ENCODE peak calls at places on chromosomes 12 and 14, in four cellular contexts. One of them, this sample, is unnamed.

GRCh38 chr14:53840444-53840843 is 116.2 kb downstream of the BMP4 start:
- DNase-seq in K562: no peak
- DNase-seq in A549: peak
- DNase-seq in GM12878: no peak
- DNase-seq in this sample: peak

GRCh38 chr12:51855586-51856428 is 7.3 kb upstream of the FIGNL2 start:
- DNase-seq in K562: no peak
- DNase-seq in A549: peak
- DNase-seq in GM12878: no peak
- DNase-seq in this sample: peak

GRCh38 chr12:48071808-48072207 is 34.1 kb downstream of the SENP1 start:
- DNase-seq in A549: no peak
- DNase-seq in GM12878: no peak
- DNase-seq in K562: no peak
- DNase-seq in this sample: no peak

GRCh38 chr14:47626151-47627035 is 49.0 kb downstream of the MDGA2 start:
- DNase-seq in GM12878: no peak
- DNase-seq in K562: no peak
- DNase-seq in A549: no peak
- DNase-seq in this sample: no peak

GRCh38 chr12:104435765-104436164 is 21.0 kb upstream of the CHST11 start:
- DNase-seq in A549: no peak
- DNase-seq in K562: no peak
- DNase-seq in GM12878: no peak
- DNase-seq in this sample: no peak

GRCh38 chr14:60563113-60563512 is 54.2 kb downstream of the SIX6 start:
- DNase-seq in A549: no peak
- DNase-seq in GM12878: no peak
- DNase-seq in K562: no peak
- DNase-seq in this sample: no peak

GRCh38 chr14:105398726-105399440 is 545 bp downstream of the TEX22 start:
- DNase-seq in GM12878: no peak
- DNase-seq in K562: peak
- DNase-seq in A549: no peak
- DNase-seq in this sample: peak

GRCh38 chr14:26984318-26985177 is 386.7 kb upstream of the NOVA1 start:
- DNase-seq in A549: no peak
- DNase-seq in K562: peak
- DNase-seq in GM12878: no peak
- DNase-seq in this sample: peak

GRCh38 chr14:52325126-52325525 is 11.0 kb downstream of the PTGER2 start:
- DNase-seq in GM12878: peak
- DNase-seq in K562: no peak
- DNase-seq in A549: no peak
- DNase-seq in this sample: no peak

GRCh38 chr12:27014859-27015729 is 910 bp upstream of the TM7SF3 start:
- DNase-seq in A549: no peak
- DNase-seq in K562: no peak
- DNase-seq in GM12878: no peak
- DNase-seq in this sample: no peak

GRCh38 chr12:28497889-28498411 is 307.7 kb downstream of the CCDC91 start:
- DNase-seq in GM12878: peak
- DNase-seq in K562: no peak
- DNase-seq in A549: no peak
- DNase-seq in this sample: no peak

GRCh38 chr14:51850651-51851050 is 9.8 kb upstream of the GNG2 start:
- DNase-seq in K562: no peak
- DNase-seq in GM12878: no peak
- DNase-seq in A549: no peak
- DNase-seq in this sample: no peak

GRCh38 chr12:124745891-124746570 is 117.6 kb downstream of the SCARB1 start:
- DNase-seq in K562: peak
- DNase-seq in GM12878: no peak
- DNase-seq in A549: peak
- DNase-seq in this sample: peak

GRCh38 chr14:74569826-74570591 is 42.0 kb downstream of the LTBP2 start:
- DNase-seq in A549: no peak
- DNase-seq in GM12878: no peak
- DNase-seq in K562: no peak
- DNase-seq in this sample: peak

GRCh38 chr14:91418387-91419043 is 895 bp upstream of the CCDC88C start:
- DNase-seq in GM12878: no peak
- DNase-seq in A549: peak
- DNase-seq in K562: peak
- DNase-seq in this sample: peak

GRCh38 chr12:33581613-33582122 is 142.0 kb upstream of the SYT10 start:
- DNase-seq in GM12878: no peak
- DNase-seq in A549: no peak
- DNase-seq in K562: no peak
- DNase-seq in this sample: no peak

GRCh38 chr14:49904270-49904669 is 11.4 kb downstream of the ARF6 start:
- DNase-seq in K562: no peak
- DNase-seq in GM12878: no peak
- DNase-seq in A549: no peak
- DNase-seq in this sample: no peak

GRCh38 chr12:70068743-70069142 is 174.5 kb upstream of the CNOT2 start:
- DNase-seq in A549: no peak
- DNase-seq in GM12878: no peak
- DNase-seq in K562: no peak
- DNase-seq in this sample: no peak

GRCh38 chr12:74889563-74890236 is 319.9 kb downstream of the KCNC2 start:
- DNase-seq in GM12878: no peak
- DNase-seq in A549: peak
- DNase-seq in K562: no peak
- DNase-seq in this sample: no peak

GRCh38 chr12:88553941-88554658 is 26.2 kb downstream of the KITLG start:
- DNase-seq in K562: no peak
- DNase-seq in A549: no peak
- DNase-seq in GM12878: no peak
- DNase-seq in this sample: peak

GRCh38 chr12:86613306-86613705 is 357.1 kb upstream of the MGAT4C start:
- DNase-seq in K562: no peak
- DNase-seq in GM12878: no peak
- DNase-seq in A549: no peak
- DNase-seq in this sample: no peak

GRCh38 chr12:115944392-115944742 is 333.1 kb downstream of the MED13L start:
- DNase-seq in GM12878: no peak
- DNase-seq in K562: no peak
- DNase-seq in A549: no peak
- DNase-seq in this sample: no peak

GRCh38 chr12:121657305-121658008 is 12.0 kb downstream of the MORN3 start:
- DNase-seq in A549: no peak
- DNase-seq in GM12878: no peak
- DNase-seq in K562: peak
- DNase-seq in this sample: no peak

DNA sequence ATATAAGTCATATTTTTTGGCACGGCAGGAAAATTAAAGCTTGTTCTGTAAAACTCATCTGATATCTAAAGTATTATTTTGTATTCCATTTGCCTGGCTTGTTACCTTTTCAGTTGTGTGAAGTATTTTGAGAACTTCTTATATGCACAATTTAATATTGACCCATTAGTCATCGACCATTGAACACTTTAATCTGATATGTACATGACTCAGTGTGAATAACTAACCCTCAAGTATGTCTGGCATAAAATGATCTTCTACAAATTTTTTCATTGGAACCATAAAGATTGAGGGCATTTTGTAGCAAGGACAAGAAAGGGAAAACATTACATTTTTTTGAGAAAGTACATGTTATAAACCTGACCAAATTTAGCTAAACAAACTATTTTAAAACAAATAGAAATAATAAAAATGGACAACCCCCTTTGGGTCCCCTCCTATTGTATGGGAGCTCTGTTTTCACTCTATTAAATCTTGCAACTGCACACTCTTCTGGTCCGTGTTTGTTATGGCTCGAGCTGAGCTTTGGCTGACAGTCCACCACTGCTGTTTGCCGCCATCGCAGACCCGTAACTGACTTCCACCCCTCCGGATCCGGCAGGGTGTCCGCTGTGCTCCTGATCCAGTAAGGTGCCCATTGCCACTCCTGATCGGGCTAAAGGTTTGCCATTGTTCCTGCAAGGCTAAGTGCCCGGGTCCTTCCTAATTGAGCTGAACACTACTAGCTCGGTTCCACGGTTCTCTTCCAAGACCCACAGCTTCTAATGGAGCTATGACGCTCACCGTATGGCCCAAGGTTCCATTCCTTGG is 118.8 kb downstream of the SLC6A15 start:
- DNase-seq in GM12878: no peak
- DNase-seq in K562: no peak
- DNase-seq in A549: no peak
- DNase-seq in this sample: no peak
- TF ChIP-seq CHD4 in GM12878: no peak
- TF ChIP-seq CHD4 in K562: no peak
- TF ChIP-seq CHD4 in A549: no peak
- TF ChIP-seq CHD4 in this sample: no peak

DNA sequence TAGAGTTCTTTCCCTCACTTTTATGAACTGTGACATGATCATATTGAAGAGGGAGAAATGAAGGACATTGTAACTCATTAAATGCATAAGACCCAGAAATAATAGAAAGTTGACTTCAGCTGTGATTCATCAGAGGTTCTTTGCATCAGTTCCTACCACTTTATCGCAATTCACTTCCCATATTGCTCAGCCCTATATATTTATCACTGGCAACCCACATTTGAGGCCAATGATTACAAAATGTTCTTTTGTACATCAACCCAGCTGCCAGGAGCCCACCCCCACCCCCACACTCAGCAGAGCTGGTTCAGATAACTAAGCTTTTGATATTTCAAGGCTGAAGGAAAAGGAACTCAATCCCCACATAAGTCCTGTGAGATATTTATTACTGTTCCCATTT is 51.2 kb upstream of the TMPO start:
- DNase-seq in GM12878: no peak
- DNase-seq in A549: no peak
- DNase-seq in K562: no peak
- DNase-seq in this sample: no peak
- TF ChIP-seq CHD2 in GM12878: no peak
- TF ChIP-seq CHD2 in A549: no peak
- TF ChIP-seq CHD2 in K562: no peak
- TF ChIP-seq CHD2 in this sample: no peak

DNA sequence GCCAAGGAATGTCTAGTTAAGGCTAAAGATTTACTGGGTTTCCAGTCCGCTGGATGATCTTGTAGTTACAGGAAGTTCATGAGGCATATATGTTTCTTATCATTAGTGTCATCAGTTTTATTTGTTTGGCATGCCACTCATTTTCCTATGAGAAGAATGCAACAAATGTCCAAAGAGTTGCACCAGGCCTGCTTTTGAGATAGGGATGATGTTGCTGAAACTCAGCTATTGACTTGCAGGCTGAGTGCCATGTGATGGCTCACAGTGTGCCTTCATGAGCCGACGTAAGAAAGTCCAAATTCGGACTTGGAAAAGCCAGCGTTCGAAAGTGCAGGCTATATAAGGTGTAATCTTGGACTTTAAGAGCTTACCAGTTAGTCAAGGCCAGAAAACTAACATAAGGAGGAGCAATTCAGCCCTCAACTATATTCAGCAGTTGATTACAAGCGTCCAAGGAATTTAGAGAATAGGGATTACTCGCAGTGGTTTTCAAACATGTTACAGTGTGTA is 101.4 kb downstream of the LGMN start:
- DNase-seq in A549: no peak
- DNase-seq in K562: no peak
- DNase-seq in GM12878: no peak
- DNase-seq in this sample: no peak
- TF ChIP-seq MAX in A549: no peak
- TF ChIP-seq MAX in K562: no peak
- TF ChIP-seq MAX in GM12878: no peak
- TF ChIP-seq MAX in this sample: no peak

GRCh38 chr12:100830003-100830795 is 35.6 kb downstream of the ANO4 start:
- DNase-seq in GM12878: no peak
- DNase-seq in K562: no peak
- DNase-seq in A549: no peak
- DNase-seq in this sample: no peak
- TF ChIP-seq CHD4 in GM12878: no peak
- TF ChIP-seq CHD4 in K562: no peak
- TF ChIP-seq CHD4 in A549: no peak
- TF ChIP-seq CHD4 in this sample: no peak